ENCODE peak calls at places on chromosomes 11 and 22, in four cellular contexts. T is endothelial cell; Y is stimulated activated CD4-positive, alpha-beta T cell treated with anti-CD3 and anti-CD28 coated beads, TNF-alpha, amount 100 ng/mL, for 1 hour; Q is T-cell. A is an unnamed sample.

GRCh38 chr11:21798216-21798615 is 394.7 kb upstream of the ANO5 start:
- DNase-seq in Q (no peak), Y (no peak), T (no peak), A (no peak)

GRCh38 chr11:132520199-132520598 is 1012.1 kb downstream of the OPCML start:
- DNase-seq in Q (no peak), Y (no peak), T (no peak), A (no peak)

GRCh38 chr22:21917206-21917958 is 35.3 kb downstream of the PPM1F start:
- DNase-seq in Y (no peak), T (no peak), Q (no peak), A (no peak)

GRCh38 chr11:86955674-86956522 is 703 bp upstream of the FZD4 start:
- DNase-seq in T (peak), Y (no peak), Q (no peak), A (peak)

GRCh38 chr11:66745356-66746235 is 16.6 kb upstream of the SPTBN2 start:
- DNase-seq in Q (no peak), Y (peak), T (no peak), A (no peak)

GRCh38 chr11:95243658-95244057 is 12.7 kb upstream of the SESN3 start:
- DNase-seq in Q (no peak), T (no peak), Y (no peak), A (no peak)

GRCh38 chr11:32478277-32478731 is 43.0 kb upstream of the WT1 start:
- DNase-seq in Y (no peak), Q (no peak), T (no peak), A (no peak)

GRCh38 chr11:33919645-33920044 is 27.8 kb upstream of the LMO2 start:
- DNase-seq in T (no peak), Q (no peak), Y (no peak), A (no peak)

GRCh38 chr22:50191041-50191740 is 5.5 kb downstream of the TRABD start:
- DNase-seq in Y (peak), Q (peak), T (no peak), A (no peak)